ENCODE peak calls at places on chromosomes 1 and 21, in four cellular contexts. One of them, this sample, is unnamed.

GRCh38 chr1:40592107-40592773 is 60.8 kb downstream of the ZNF684 start:
- DNase-seq in fibroblast of pulmonary artery: peak; percentile 50
- DNase-seq in lung: no peak
- DNase-seq in HFF-Myc: no peak
- DNase-seq in this sample: no peak

GRCh38 chr1:107874221-107874620 is 90.8 kb downstream of the VAV3 start:
- DNase-seq in fibroblast of pulmonary artery: no peak
- DNase-seq in HFF-Myc: no peak
- DNase-seq in lung: no peak
- DNase-seq in this sample: no peak

GRCh38 chr1:112991721-112992120 is 35.7 kb upstream of the SLC16A1 start:
- DNase-seq in lung: no peak
- DNase-seq in HFF-Myc: no peak
- DNase-seq in fibroblast of pulmonary artery: no peak
- DNase-seq in this sample: no peak

GRCh38 chr1:1335792-1336248 is 4.7 kb downstream of the TAS1R3 start:
- DNase-seq in lung: no peak
- DNase-seq in HFF-Myc: no peak
- DNase-seq in fibroblast of pulmonary artery: no peak
- DNase-seq in this sample: no peak

GRCh38 chr1:118988186-118989005 is at the start of gene TBX15:
- DNase-seq in fibroblast of pulmonary artery: no peak
- DNase-seq in HFF-Myc: no peak
- DNase-seq in lung: no peak
- DNase-seq in this sample: no peak

GRCh38 chr1:61641578-61642336 is 83.2 kb downstream of the TM2D1 start:
- DNase-seq in fibroblast of pulmonary artery: peak; percentile 80
- DNase-seq in HFF-Myc: no peak
- DNase-seq in lung: peak; percentile 48
- DNase-seq in this sample: no peak

GRCh38 chr1:231763481-231763880 is 136.9 kb downstream of the DISC1 start:
- DNase-seq in HFF-Myc: no peak
- DNase-seq in lung: no peak
- DNase-seq in fibroblast of pulmonary artery: no peak
- DNase-seq in this sample: no peak

GRCh38 chr1:15186846-15187151 is 33.3 kb downstream of the TMEM51 start:
- DNase-seq in lung: no peak
- DNase-seq in fibroblast of pulmonary artery: no peak
- DNase-seq in HFF-Myc: no peak
- DNase-seq in this sample: no peak

GRCh38 chr1:180175806-180176205 is 21.1 kb downstream of the QSOX1 start:
- DNase-seq in HFF-Myc: no peak
- DNase-seq in lung: no peak
- DNase-seq in fibroblast of pulmonary artery: no peak
- DNase-seq in this sample: no peak

GRCh38 chr1:54135436-54136120 is 17.2 kb downstream of the CDCP2 start:
- DNase-seq in HFF-Myc: no peak
- DNase-seq in fibroblast of pulmonary artery: no peak
- DNase-seq in lung: no peak
- DNase-seq in this sample: no peak

GRCh38 chr1:65471901-65472332 is 51.4 kb downstream of the LEPR start:
- DNase-seq in fibroblast of pulmonary artery: no peak
- DNase-seq in HFF-Myc: no peak
- DNase-seq in lung: no peak
- DNase-seq in this sample: no peak

GRCh38 chr1:96366516-96366915 is 355.1 kb upstream of the PTBP2 start:
- DNase-seq in fibroblast of pulmonary artery: no peak
- DNase-seq in HFF-Myc: no peak
- DNase-seq in lung: no peak
- DNase-seq in this sample: no peak

GRCh38 chr1:45299981-45300668 is 26.6 kb upstream of the HPDL start:
- DNase-seq in HFF-Myc: peak; percentile 45
- DNase-seq in lung: peak; percentile 45
- DNase-seq in fibroblast of pulmonary artery: peak; percentile 91
- DNase-seq in this sample: peak; percentile 45

GRCh38 chr1:27535386-27535785 is 45.4 kb upstream of the WASF2 start:
- DNase-seq in HFF-Myc: no peak
- DNase-seq in lung: no peak
- DNase-seq in fibroblast of pulmonary artery: no peak
- DNase-seq in this sample: no peak

GRCh38 chr1:25009675-25010262 is 79.7 kb upstream of the RUNX3 start:
- DNase-seq in fibroblast of pulmonary artery: no peak
- DNase-seq in HFF-Myc: no peak
- DNase-seq in lung: no peak
- DNase-seq in this sample: no peak

GRCh38 chr21:43597052-43597451 is 62.2 kb downstream of the HSF2BP start:
- DNase-seq in HFF-Myc: no peak
- DNase-seq in fibroblast of pulmonary artery: peak; percentile 64
- DNase-seq in lung: no peak
- DNase-seq in this sample: peak; percentile 74

GRCh38 chr1:236888903-236889302 is 93.8 kb downstream of the MTR start:
- DNase-seq in fibroblast of pulmonary artery: peak; percentile 20
- DNase-seq in HFF-Myc: no peak
- DNase-seq in lung: no peak
- DNase-seq in this sample: no peak

GRCh38 chr1:59293849-59294248 is 3.0 kb upstream of the FGGY start:
- DNase-seq in lung: no peak
- DNase-seq in HFF-Myc: no peak
- DNase-seq in fibroblast of pulmonary artery: no peak
- DNase-seq in this sample: no peak

GRCh38 chr1:168783424-168783823 is 54.4 kb upstream of the DPT start:
- DNase-seq in fibroblast of pulmonary artery: no peak
- DNase-seq in HFF-Myc: no peak
- DNase-seq in lung: no peak
- DNase-seq in this sample: no peak

GRCh38 chr1:208243522-208243850 is 698 bp downstream of the PLXNA2 start:
- DNase-seq in fibroblast of pulmonary artery: no peak
- DNase-seq in HFF-Myc: no peak
- DNase-seq in lung: no peak
- DNase-seq in this sample: no peak

GRCh38 chr1:232980336-232980978 is 30.0 kb downstream of the NTPCR start:
- DNase-seq in lung: no peak
- DNase-seq in HFF-Myc: no peak
- DNase-seq in fibroblast of pulmonary artery: no peak
- DNase-seq in this sample: no peak

GRCh38 chr1:210978316-210978993 is 155.5 kb downstream of the KCNH1 start:
- DNase-seq in HFF-Myc: no peak
- DNase-seq in fibroblast of pulmonary artery: no peak
- DNase-seq in lung: no peak
- DNase-seq in this sample: no peak

GRCh38 chr1:119885903-119886783 is 10.2 kb downstream of the ADAM30 start:
- DNase-seq in fibroblast of pulmonary artery: peak; percentile 64
- DNase-seq in HFF-Myc: no peak
- DNase-seq in lung: peak; percentile 56
- DNase-seq in this sample: no peak

GRCh38 chr1:178011101-178011828 is 41.4 kb upstream of the SEC16B start:
- DNase-seq in fibroblast of pulmonary artery: peak; percentile 45
- DNase-seq in HFF-Myc: peak; percentile 9
- DNase-seq in lung: no peak
- DNase-seq in this sample: no peak

GRCh38 chr1:67833595-67833926 is 294 bp upstream of the GNG12 start:
- DNase-seq in lung: no peak
- DNase-seq in fibroblast of pulmonary artery: peak; percentile 73
- DNase-seq in HFF-Myc: no peak
- DNase-seq in this sample: no peak

GRCh38 chr1:211736351-211736915 is 61.0 kb upstream of the NEK2 start:
- DNase-seq in HFF-Myc: no peak
- DNase-seq in fibroblast of pulmonary artery: no peak
- DNase-seq in lung: no peak
- DNase-seq in this sample: no peak

GRCh38 chr1:200184196-200184595 is 156.7 kb downstream of the NR5A2 start:
- DNase-seq in lung: peak; percentile 92
- DNase-seq in fibroblast of pulmonary artery: peak; percentile 82
- DNase-seq in HFF-Myc: peak; percentile 25
- DNase-seq in this sample: peak; percentile 68

GRCh38 chr1:111399792-111400610 is 27.5 kb downstream of the OVGP1 start:
- DNase-seq in lung: peak; percentile 57
- DNase-seq in HFF-Myc: no peak
- DNase-seq in fibroblast of pulmonary artery: peak; percentile 72
- DNase-seq in this sample: peak; percentile 7

GRCh38 chr1:30534551-30534940 is 188.8 kb downstream of the MATN1 start:
- DNase-seq in lung: no peak
- DNase-seq in HFF-Myc: no peak
- DNase-seq in fibroblast of pulmonary artery: no peak
- DNase-seq in this sample: no peak

GRCh38 chr1:18884727-18885126 is 17.6 kb downstream of the ALDH4A1 start:
- DNase-seq in lung: no peak
- DNase-seq in HFF-Myc: no peak
- DNase-seq in fibroblast of pulmonary artery: no peak
- DNase-seq in this sample: no peak

GRCh38 chr1:205284420-205285144 is 37.0 kb downstream of the NUAK2 start:
- DNase-seq in HFF-Myc: peak; percentile 87
- DNase-seq in lung: peak; percentile 89
- DNase-seq in fibroblast of pulmonary artery: peak; percentile 99
- DNase-seq in this sample: no peak
- TF ChIP-seq CTCF in HFF-Myc: peak; percentile 18
- TF ChIP-seq CTCF in lung: no peak
- TF ChIP-seq CTCF in fibroblast of pulmonary artery: no peak
- TF ChIP-seq CTCF in this sample: peak; percentile 9

GRCh38 chr1:194710671-194711070 is 1524.3 kb upstream of the B3GALT2 start:
- DNase-seq in lung: no peak
- DNase-seq in fibroblast of pulmonary artery: no peak
- DNase-seq in HFF-Myc: no peak
- DNase-seq in this sample: no peak

GRCh38 chr1:194705123-194705522 is 1518.7 kb upstream of the B3GALT2 start:
- DNase-seq in lung: no peak
- DNase-seq in fibroblast of pulmonary artery: peak; percentile 75
- DNase-seq in HFF-Myc: no peak
- DNase-seq in this sample: no peak

GRCh38 chr1:194707074-194707473 is 1520.7 kb upstream of the B3GALT2 start:
- DNase-seq in lung: no peak
- DNase-seq in fibroblast of pulmonary artery: no peak
- DNase-seq in HFF-Myc: no peak
- DNase-seq in this sample: no peak

DNA sequence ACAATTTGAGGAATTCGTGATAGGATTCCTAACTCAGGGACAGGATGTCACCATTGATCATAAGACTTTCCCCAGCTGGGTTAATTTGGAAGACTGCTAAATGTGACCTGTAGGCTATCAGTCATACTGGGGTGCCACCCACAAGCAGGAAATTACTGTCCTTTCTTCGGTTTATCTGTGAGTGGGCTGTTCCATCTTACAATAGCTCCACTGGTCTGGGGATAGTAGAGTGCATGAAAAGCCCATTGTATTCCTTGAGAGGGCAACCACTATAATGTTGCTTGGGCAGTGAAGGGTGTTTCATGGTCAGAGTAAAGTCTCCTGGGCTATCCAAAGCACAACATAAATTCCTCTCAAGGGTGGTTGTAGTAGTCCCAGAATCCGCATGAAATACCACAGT is 1523.0 kb upstream of the B3GALT2 start:
- DNase-seq in HFF-Myc: no peak
- DNase-seq in fibroblast of pulmonary artery: no peak
- DNase-seq in lung: no peak
- DNase-seq in this sample: no peak
- H3K4me3 ChIP-seq in HFF-Myc: no peak overlapping the region
- H3K4me3 ChIP-seq in fibroblast of pulmonary artery: no peak overlapping the region
- H3K4me3 ChIP-seq in lung: no peak overlapping the region
- H3K4me3 ChIP-seq in this sample: no peak overlapping the region

GRCh38 chr1:6601049-6601864 is 1.4 kb downstream of the KLHL21 start:
- DNase-seq in lung: peak; percentile 83
- DNase-seq in HFF-Myc: peak; percentile 80
- DNase-seq in fibroblast of pulmonary artery: peak; percentile 94
- DNase-seq in this sample: peak; percentile 93
- TF ChIP-seq CTCF in lung: no peak
- TF ChIP-seq CTCF in HFF-Myc: no peak
- TF ChIP-seq CTCF in fibroblast of pulmonary artery: no peak
- TF ChIP-seq CTCF in this sample: peak; percentile 21

DNA sequence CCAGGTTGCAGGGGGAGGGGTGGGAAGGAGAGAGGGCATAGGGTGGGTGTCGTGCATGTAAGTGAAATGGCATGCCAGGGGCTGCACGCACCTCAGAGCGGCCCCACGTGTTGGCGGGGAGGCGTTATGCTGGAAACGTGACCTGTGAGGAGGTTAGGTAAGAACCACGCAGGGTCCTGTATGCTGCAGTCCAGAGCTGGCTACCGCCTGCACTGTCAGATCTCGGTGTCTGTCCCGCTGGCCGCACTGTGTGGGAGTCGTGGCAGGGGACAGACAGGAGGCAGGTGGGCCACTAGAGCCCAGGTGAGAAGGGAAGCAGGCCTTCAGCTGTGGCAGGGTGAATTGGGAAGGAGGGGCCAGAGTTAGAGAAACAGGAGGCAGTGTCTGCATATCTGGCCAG is 79.7 kb downstream of the GALNT2 start:
- DNase-seq in HFF-Myc: no peak
- DNase-seq in fibroblast of pulmonary artery: no peak
- DNase-seq in lung: no peak
- DNase-seq in this sample: no peak
- H3K4me3 ChIP-seq in HFF-Myc: no peak overlapping the region
- H3K4me3 ChIP-seq in fibroblast of pulmonary artery: no peak overlapping the region
- H3K4me3 ChIP-seq in lung: no peak overlapping the region
- H3K4me3 ChIP-seq in this sample: no peak overlapping the region

GRCh38 chr1:159889202-159889601 is 10.8 kb downstream of the CFAP45 start:
- DNase-seq in lung: no peak
- DNase-seq in HFF-Myc: no peak
- DNase-seq in fibroblast of pulmonary artery: no peak
- DNase-seq in this sample: no peak

GRCh38 chr1:159891275-159892157 is 8.4 kb downstream of the CFAP45 start:
- DNase-seq in HFF-Myc: peak; percentile 85
- DNase-seq in fibroblast of pulmonary artery: peak; percentile 93
- DNase-seq in lung: peak; percentile 85
- DNase-seq in this sample: peak; percentile 75

GRCh38 chr1:159884296-159884695 is 15.7 kb downstream of the CFAP45 start:
- DNase-seq in lung: no peak
- DNase-seq in fibroblast of pulmonary artery: no peak
- DNase-seq in HFF-Myc: no peak
- DNase-seq in this sample: no peak

GRCh38 chr1:159892944-159893343 is 7.0 kb downstream of the CFAP45 start:
- DNase-seq in lung: no peak
- DNase-seq in HFF-Myc: no peak
- DNase-seq in fibroblast of pulmonary artery: no peak
- DNase-seq in this sample: no peak

GRCh38 chr1:159889821-159890252 is 10.1 kb downstream of the CFAP45 start:
- DNase-seq in fibroblast of pulmonary artery: peak; percentile 88
- DNase-seq in HFF-Myc: peak; percentile 98
- DNase-seq in lung: no peak
- DNase-seq in this sample: peak; percentile 87
- TF ChIP-seq CTCF in fibroblast of pulmonary artery: no peak
- TF ChIP-seq CTCF in HFF-Myc: no peak
- TF ChIP-seq CTCF in lung: no peak
- TF ChIP-seq CTCF in this sample: no peak

DNA sequence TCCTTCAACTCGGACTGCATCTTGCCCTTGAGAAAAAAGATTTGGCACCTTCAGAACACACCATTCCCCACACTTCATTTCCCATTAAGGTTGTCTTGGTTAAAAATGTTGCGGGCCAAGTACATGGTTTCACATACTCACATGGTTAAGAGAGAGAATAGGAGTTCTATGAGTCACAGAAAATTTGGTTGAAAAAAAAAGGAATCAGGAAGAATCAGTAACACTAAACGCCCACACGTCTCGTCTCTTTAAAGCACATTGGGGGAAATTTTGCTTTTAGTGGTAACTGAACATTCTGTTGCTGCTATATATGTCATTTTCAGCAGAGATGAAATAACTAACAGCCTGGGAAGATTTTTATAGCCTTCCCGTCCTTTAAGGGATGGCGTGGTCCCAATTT is 132.9 kb upstream of the ERG start:
- DNase-seq in fibroblast of pulmonary artery: peak; percentile 18
- DNase-seq in lung: no peak
- DNase-seq in HFF-Myc: peak; percentile 30
- DNase-seq in this sample: no peak
- H3K4me3 ChIP-seq in fibroblast of pulmonary artery: no peak overlapping the region
- H3K4me3 ChIP-seq in lung: no peak overlapping the region
- H3K4me3 ChIP-seq in HFF-Myc: no peak overlapping the region
- H3K4me3 ChIP-seq in this sample: no peak overlapping the region

GRCh38 chr1:235835226-235835625 is 31.5 kb downstream of the LYST start:
- DNase-seq in lung: no peak
- DNase-seq in fibroblast of pulmonary artery: peak; percentile 51
- DNase-seq in HFF-Myc: no peak
- DNase-seq in this sample: no peak
- TF ChIP-seq CTCF in lung: no peak
- TF ChIP-seq CTCF in fibroblast of pulmonary artery: no peak
- TF ChIP-seq CTCF in HFF-Myc: no peak
- TF ChIP-seq CTCF in this sample: no peak

This sample was measured in retinal pigment epithelial cell.